ENCODE peak calls at places on chromosome 13, in nine cellular contexts. Z, X, V, N, W, H, L, Q and Y are unnamed samples.

GRCh38 chr13:20828540-20829364 is 55.0 kb upstream of the EEF1AKMT1 start:
- DNase-seq in V (peak), Z (no peak), H (no peak), Q (peak), N (no peak), X (no peak), L (peak), W (no peak), Y (peak)

GRCh38 chr13:109145631-109146030 is 516.2 kb downstream of the MYO16 start:
- DNase-seq in V (no peak), Z (no peak), W (peak), N (no peak), H (no peak), X (no peak), Q (peak), L (peak), Y (peak)

GRCh38 chr13:101757446-101758039 is 305.1 kb downstream of the ITGBL1 start:
- DNase-seq in W (peak), L (no peak), Z (no peak), Q (peak), H (no peak), V (no peak), X (no peak), N (no peak), Y (peak)

GRCh38 chr13:93398167-93398566 is 171.6 kb downstream of the GPC6 start:
- DNase-seq in Q (no peak), H (no peak), W (no peak), Z (no peak), N (no peak), V (no peak), X (no peak), L (no peak), Y (no peak)

GRCh38 chr13:29402168-29402621 is 193.3 kb downstream of the SLC7A1 start:
- DNase-seq in H (no peak), L (no peak), N (no peak), W (no peak), Q (no peak), Z (no peak), X (no peak), V (no peak), Y (no peak)

GRCh38 chr13:79973533-79973963 is 367.4 kb downstream of the SPRY2 start:
- DNase-seq in W (no peak), N (no peak), Q (no peak), V (no peak), X (no peak), L (no peak), Z (no peak), H (no peak), Y (no peak)

GRCh38 chr13:103066079-103066880 is at the start of gene SLC10A2:
- DNase-seq in V (no peak), W (no peak), N (no peak), Z (no peak), X (no peak), H (no peak), L (no peak), Q (no peak), Y (no peak)

GRCh38 chr13:80551650-80552497 is 210.9 kb upstream of the SPRY2 start:
- DNase-seq in Q (no peak), V (no peak), W (no peak), X (no peak), N (no peak), L (no peak), Z (no peak), H (no peak), Y (no peak)

GRCh38 chr13:22061371-22061805 is 390.5 kb downstream of the FGF9 start:
- DNase-seq in X (peak), W (no peak), L (no peak), V (peak), Z (no peak), H (no peak), Q (no peak), N (no peak), Y (no peak)